ENCODE peak calls at places on chromosomes 3 and 15, in eight cellular contexts. G is body of pancreas, Z is spleen, B is fibroblast of lung, W is OCI-LY7, Y is mucosa of descending colon, M is SJSA1, Q is uterus. H is an unnamed sample.

GRCh38 chr3:105585-105984 is 91.0 kb upstream of the CHL1 start:
- DNase-seq in G (no peak), Z (no peak), B (no peak), W (no peak), Y (no peak), M (no peak), Q (no peak), H (no peak)

GRCh38 chr15:57589276-57590073 is 2.2 kb upstream of the MYZAP start:
- DNase-seq in G (no peak), Z (no peak), B (no peak), W (no peak), Y (no peak), M (no peak), Q (no peak), H (peak; percentile 62)

GRCh38 chr3:66404903-66405700 is 95.7 kb downstream of the LRIG1 start:
- DNase-seq in G (no peak), Z (peak; percentile 64), B (peak; percentile 52), W (no peak), Y (no peak), M (no peak), Q (no peak), H (no peak)

GRCh38 chr3:55604414-55604813 is 117.3 kb upstream of the WNT5A start:
- DNase-seq in G (no peak), Z (no peak), B (no peak), W (peak; percentile 44), Y (no peak), M (no peak), Q (no peak), H (no peak)

GRCh38 chr15:80474224-80474619 is 70.0 kb downstream of the ARNT2 start:
- DNase-seq in G (no peak), Z (no peak), B (peak; percentile 47), W (no peak), Y (no peak), M (no peak), Q (no peak), H (no peak)

GRCh38 chr15:70507772-70508351 is 255.5 kb downstream of the UACA start:
- DNase-seq in G (no peak), Z (peak; percentile 84), B (peak; percentile 76), W (peak; percentile 23), Y (no peak), M (peak; percentile 69), Q (no peak), H (peak; percentile 40)

GRCh38 chr3:48514431-48515227 is 10.7 kb upstream of the SHISA5 start:
- DNase-seq in G (no peak), Z (peak; percentile 24), B (no peak), W (peak; percentile 73), Y (no peak), M (no peak), Q (no peak), H (no peak)

GRCh38 chr3:23113455-23114171 is 89.5 kb upstream of the UBE2E2 start:
- DNase-seq in G (no peak), Z (no peak), B (peak; percentile 24), W (no peak), Y (no peak), M (no peak), Q (no peak), H (no peak)

GRCh38 chr15:40118473-40118872 is 9.8 kb upstream of the BMF start:
- DNase-seq in G (no peak), Z (no peak), B (peak; percentile 41), W (no peak), Y (no peak), M (no peak), Q (no peak), H (no peak)

GRCh38 chr3:99825239-99825638 is 7.6 kb downstream of the CMSS1 start:
- DNase-seq in G (no peak), Z (no peak), B (peak; percentile 66), W (no peak), Y (no peak), M (peak; percentile 26), Q (no peak), H (no peak)

GRCh38 chr3:185606191-185606590 is 20.1 kb downstream of the SENP2 start:
- DNase-seq in G (no peak), Z (no peak), B (no peak), W (no peak), Y (no peak), M (no peak), Q (no peak), H (no peak)

GRCh38 chr3:70120360-70120966 is 120.9 kb downstream of the SAMMSON start:
- DNase-seq in G (peak; percentile 87), Z (peak; percentile 77), B (peak; percentile 34), W (peak; percentile 67), Y (peak; percentile 75), M (peak; percentile 23), Q (no peak), H (peak; percentile 54)

GRCh38 chr3:16085410-16085809 is 89.1 kb upstream of the GALNT15 start:
- DNase-seq in G (no peak), Z (no peak), B (peak; percentile 28), W (no peak), Y (no peak), M (no peak), Q (no peak), H (no peak)

GRCh38 chr3:42569743-42570142 is 12.0 kb downstream of the SEC22C start:
- DNase-seq in G (no peak), Z (no peak), B (no peak), W (no peak), Y (no peak), M (no peak), Q (no peak), H (no peak)

GRCh38 chr3:36212291-36212690 is 168.0 kb upstream of the STAC start:
- DNase-seq in G (no peak), Z (no peak), B (peak; percentile 58), W (no peak), Y (no peak), M (no peak), Q (no peak), H (no peak)

GRCh38 chr3:126826693-126827092 is 122.7 kb downstream of the CHCHD6 start:
- DNase-seq in G (no peak), Z (no peak), B (no peak), W (no peak), Y (no peak), M (no peak), Q (no peak), H (no peak)

GRCh38 chr3:111369953-111370352 is 172.0 kb upstream of the CD96 start:
- DNase-seq in G (no peak), Z (no peak), B (peak; percentile 55), W (no peak), Y (no peak), M (no peak), Q (no peak), H (no peak)

GRCh38 chr3:152688313-152688712 is 146.6 kb upstream of the P2RY1 start:
- DNase-seq in G (no peak), Z (no peak), B (no peak), W (no peak), Y (no peak), M (no peak), Q (no peak), H (peak; percentile 66)

GRCh38 chr3:64030741-64031140 is 7.4 kb upstream of the PSMD6 start:
- DNase-seq in G (peak; percentile 80), Z (peak; percentile 91), B (peak; percentile 46), W (peak; percentile 84), Y (peak; percentile 76), M (peak; percentile 69), Q (peak; percentile 77), H (peak; percentile 59)

GRCh38 chr15:64942356-64942755 is 30.7 kb downstream of the ANKDD1A start:
- DNase-seq in G (no peak), Z (no peak), B (no peak), W (no peak), Y (no peak), M (no peak), Q (no peak), H (no peak)

GRCh38 chr3:11541321-11542303 is 102.1 kb downstream of the VGLL4 start:
- DNase-seq in G (no peak), Z (no peak), B (no peak), W (no peak), Y (no peak), M (no peak), Q (no peak), H (no peak)

GRCh38 chr15:88628018-88628673 is 7.0 kb downstream of the AEN start:
- DNase-seq in G (no peak), Z (peak; percentile 78), B (no peak), W (no peak), Y (peak; percentile 28), M (no peak), Q (no peak), H (no peak)
- H3K4me1 ChIP-seq in G (peaks cover 47% of the 10 kb centered on the region), Z (peaks cover 95% of the 10 kb centered on the region), B (peaks cover 17% of the 10 kb centered on the region), W (peaks cover 74% of the 10 kb centered on the region), Y (peaks cover 20% of the 10 kb centered on the region), M (peaks cover 7% of the 10 kb centered on the region), Q (no peaks in the 10 kb centered on the region), H (peaks cover 9% of the 10 kb centered on the region)

DNA sequence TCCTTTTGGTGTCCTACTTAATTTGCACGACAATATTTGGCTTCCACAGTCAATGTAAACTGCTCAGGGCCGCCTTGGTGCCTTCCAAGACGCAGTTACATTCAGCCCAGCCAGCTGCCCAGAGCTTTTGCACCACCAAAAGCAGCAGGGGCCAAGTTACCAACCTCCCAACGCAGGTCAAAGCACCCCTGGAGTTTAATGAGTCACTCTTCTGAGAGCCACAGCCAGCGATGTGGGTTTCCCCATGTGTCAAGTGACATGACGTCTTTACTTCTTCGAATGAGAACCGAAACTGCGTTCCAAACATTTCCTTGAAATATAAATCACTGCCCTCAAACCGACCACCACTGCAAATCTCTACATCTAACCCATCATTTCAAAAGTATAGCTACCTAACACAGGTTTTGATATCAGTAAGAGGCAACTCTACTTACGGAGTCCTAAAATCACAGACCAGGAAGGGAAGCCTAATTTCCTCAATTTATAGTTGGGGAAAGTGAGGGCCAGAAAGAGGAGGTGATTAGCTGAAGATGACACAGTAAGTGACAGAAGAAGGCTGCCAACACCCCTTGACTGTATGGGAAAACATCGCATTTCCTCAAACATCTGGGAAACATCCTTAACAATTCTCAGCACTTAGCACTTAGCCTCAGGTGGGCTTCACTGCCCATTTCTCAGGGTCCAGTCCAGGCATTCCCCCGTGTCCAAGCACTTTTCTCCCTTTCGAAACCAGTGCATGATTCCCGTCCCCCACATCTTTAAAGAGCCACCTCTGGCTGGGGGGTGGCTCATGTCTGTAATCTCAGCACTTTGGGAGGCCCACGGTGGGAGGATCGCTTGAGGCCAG is 24.5 kb downstream of the MB21D2 start:
- DNase-seq in G (peak; percentile 26), Z (no peak), B (peak; percentile 98), W (no peak), Y (no peak), M (peak; percentile 78), Q (peak; percentile 19), H (peak; percentile 33)
- H3K4me1 ChIP-seq in G (peaks cover 11% of the 10 kb centered on the region), Z (peaks cover 26% of the 10 kb centered on the region), B (peaks cover 15% of the 10 kb centered on the region), W (no peaks in the 10 kb centered on the region), Y (peaks cover 3% of the 10 kb centered on the region), M (peaks cover 63% of the 10 kb centered on the region), Q (no peaks in the 10 kb centered on the region), H (peaks cover 26% of the 10 kb centered on the region)

GRCh38 chr3:196332168-196332567 is 6.0 kb downstream of the TM4SF19 start:
- DNase-seq in G (no peak), Z (no peak), B (no peak), W (no peak), Y (no peak), M (no peak), Q (no peak), H (no peak)
- H3K4me1 ChIP-seq in G (peaks cover 11% of the 10 kb centered on the region), Z (no peaks in the 10 kb centered on the region), B (no peaks in the 10 kb centered on the region), W (no peaks in the 10 kb centered on the region), Y (no peaks in the 10 kb centered on the region), M (peaks cover 1% of the 10 kb centered on the region), Q (no peaks in the 10 kb centered on the region), H (peaks cover 9% of the 10 kb centered on the region)

GRCh38 chr15:84634228-84634837 is 19.8 kb downstream of the WDR73 start:
- DNase-seq in G (no peak), Z (no peak), B (no peak), W (no peak), Y (no peak), M (peak; percentile 4), Q (no peak), H (no peak)
- H3K4me1 ChIP-seq in G (peaks cover 47% of the 10 kb centered on the region), Z (peaks cover 45% of the 10 kb centered on the region), B (peaks cover 9% of the 10 kb centered on the region), W (peaks cover 40% of the 10 kb centered on the region), Y (peaks cover 19% of the 10 kb centered on the region), M (peaks cover 32% of the 10 kb centered on the region), Q (no peaks in the 10 kb centered on the region), H (peaks cover 5% of the 10 kb centered on the region)

GRCh38 chr15:45183001-45183400 is 4.8 kb downstream of the SHF start:
- DNase-seq in G (no peak), Z (no peak), B (no peak), W (no peak), Y (no peak), M (no peak), Q (no peak), H (no peak)
- H3K4me1 ChIP-seq in G (peaks cover 7% of the 10 kb centered on the region), Z (peaks cover 14% of the 10 kb centered on the region), B (no peaks in the 10 kb centered on the region), W (peaks cover 5% of the 10 kb centered on the region), Y (peaks cover 22% of the 10 kb centered on the region), M (peaks cover 10% of the 10 kb centered on the region), Q (no peaks in the 10 kb centered on the region), H (peaks cover 69% of the 10 kb centered on the region)